ENCODE peak calls at places on chromosomes 16 and 17, in ten cellular contexts. One of them, this sample, is unnamed.

GRCh38 chr16:12468552-12468951 is 335.1 kb downstream of the CPPED1 start:
- DNase-seq in DMS153: no peak
- DNase-seq in SIG-M5: no peak
- DNase-seq in PC-9: no peak
- DNase-seq in cardiac fibroblast: no peak
- DNase-seq in left ventricle myocardium inferior: no peak
- DNase-seq in astrocyte of the cerebellum: no peak
- DNase-seq in AG08396: no peak
- DNase-seq in CD4-positive, alpha-beta T cell: no peak
- DNase-seq in AG09309: no peak
- DNase-seq in this sample: no peak

GRCh38 chr16:14202697-14203096 is 131.6 kb downstream of the MRTFB start:
- DNase-seq in DMS153: peak; percentile 97
- DNase-seq in SIG-M5: no peak
- DNase-seq in PC-9: no peak
- DNase-seq in cardiac fibroblast: peak; percentile 35
- DNase-seq in left ventricle myocardium inferior: no peak
- DNase-seq in astrocyte of the cerebellum: peak; percentile 23
- DNase-seq in AG08396: no peak
- DNase-seq in CD4-positive, alpha-beta T cell: no peak
- DNase-seq in AG09309: no peak
- DNase-seq in this sample: no peak

GRCh38 chr16:31385680-31386079 is 7.5 kb upstream of the ITGAD start:
- DNase-seq in DMS153: no peak
- DNase-seq in SIG-M5: no peak
- DNase-seq in PC-9: peak; percentile 88
- DNase-seq in cardiac fibroblast: no peak
- DNase-seq in left ventricle myocardium inferior: no peak
- DNase-seq in astrocyte of the cerebellum: no peak
- DNase-seq in AG08396: no peak
- DNase-seq in CD4-positive, alpha-beta T cell: no peak
- DNase-seq in AG09309: no peak
- DNase-seq in this sample: no peak

GRCh38 chr16:64478258-64478906 is 643.5 kb downstream of the CDH11 start:
- DNase-seq in DMS153: no peak
- DNase-seq in SIG-M5: no peak
- DNase-seq in PC-9: no peak
- DNase-seq in cardiac fibroblast: peak; percentile 82
- DNase-seq in left ventricle myocardium inferior: no peak
- DNase-seq in astrocyte of the cerebellum: peak; percentile 86
- DNase-seq in AG08396: peak; percentile 12
- DNase-seq in CD4-positive, alpha-beta T cell: no peak
- DNase-seq in AG09309: peak; percentile 67
- DNase-seq in this sample: no peak

GRCh38 chr16:56771558-56772279 is 41.8 kb downstream of the NUP93 start:
- DNase-seq in DMS153: no peak
- DNase-seq in SIG-M5: no peak
- DNase-seq in PC-9: no peak
- DNase-seq in cardiac fibroblast: no peak
- DNase-seq in left ventricle myocardium inferior: no peak
- DNase-seq in astrocyte of the cerebellum: no peak
- DNase-seq in AG08396: peak; percentile 28
- DNase-seq in CD4-positive, alpha-beta T cell: no peak
- DNase-seq in AG09309: no peak
- DNase-seq in this sample: no peak

GRCh38 chr16:8885674-8886592 is 3.8 kb downstream of the LITAFD start:
- DNase-seq in DMS153: peak; percentile 12
- DNase-seq in SIG-M5: no peak
- DNase-seq in PC-9: no peak
- DNase-seq in cardiac fibroblast: peak; percentile 50
- DNase-seq in left ventricle myocardium inferior: no peak
- DNase-seq in astrocyte of the cerebellum: no peak
- DNase-seq in AG08396: peak; percentile 43
- DNase-seq in CD4-positive, alpha-beta T cell: no peak
- DNase-seq in AG09309: no peak
- DNase-seq in this sample: no peak

GRCh38 chr17:76138234-76138895 is 2.7 kb downstream of the FOXJ1 start:
- DNase-seq in DMS153: no peak
- DNase-seq in SIG-M5: no peak
- DNase-seq in PC-9: no peak
- DNase-seq in cardiac fibroblast: no peak
- DNase-seq in left ventricle myocardium inferior: no peak
- DNase-seq in astrocyte of the cerebellum: no peak
- DNase-seq in AG08396: peak; percentile 59
- DNase-seq in CD4-positive, alpha-beta T cell: no peak
- DNase-seq in AG09309: no peak
- DNase-seq in this sample: no peak

GRCh38 chr16:86643661-86644060 is 65.3 kb downstream of the FOXL1 start:
- DNase-seq in DMS153: no peak
- DNase-seq in SIG-M5: no peak
- DNase-seq in PC-9: no peak
- DNase-seq in cardiac fibroblast: no peak
- DNase-seq in left ventricle myocardium inferior: no peak
- DNase-seq in astrocyte of the cerebellum: no peak
- DNase-seq in AG08396: no peak
- DNase-seq in CD4-positive, alpha-beta T cell: no peak
- DNase-seq in AG09309: no peak
- DNase-seq in this sample: no peak

GRCh38 chr17:61157246-61157887 is 242.3 kb upstream of the TBX2 start:
- DNase-seq in DMS153: peak; percentile 69
- DNase-seq in SIG-M5: no peak
- DNase-seq in PC-9: no peak
- DNase-seq in cardiac fibroblast: peak; percentile 74
- DNase-seq in left ventricle myocardium inferior: no peak
- DNase-seq in astrocyte of the cerebellum: peak; percentile 29
- DNase-seq in AG08396: peak; percentile 59
- DNase-seq in CD4-positive, alpha-beta T cell: no peak
- DNase-seq in AG09309: peak; percentile 37
- DNase-seq in this sample: no peak

GRCh38 chr16:89657442-89658220 is at the start of the genes CHMP1A and SPATA33:
- DNase-seq in DMS153: peak; percentile 72
- DNase-seq in SIG-M5: no peak
- DNase-seq in PC-9: peak; percentile 66
- DNase-seq in cardiac fibroblast: peak; percentile 86
- DNase-seq in left ventricle myocardium inferior: peak; percentile 90
- DNase-seq in astrocyte of the cerebellum: peak; percentile 39
- DNase-seq in AG08396: peak; percentile 99
- DNase-seq in CD4-positive, alpha-beta T cell: peak; percentile 82
- DNase-seq in AG09309: no peak
- DNase-seq in this sample: peak; percentile 93

GRCh38 chr17:34665803-34666763 is 86.7 kb downstream of the TMEM132E start:
- DNase-seq in DMS153: no peak
- DNase-seq in SIG-M5: no peak
- DNase-seq in PC-9: no peak
- DNase-seq in cardiac fibroblast: no peak
- DNase-seq in left ventricle myocardium inferior: no peak
- DNase-seq in astrocyte of the cerebellum: no peak
- DNase-seq in AG08396: no peak
- DNase-seq in CD4-positive, alpha-beta T cell: no peak
- DNase-seq in AG09309: no peak
- DNase-seq in this sample: no peak

GRCh38 chr16:58110590-58111330 is 18.4 kb downstream of the CFAP20 start:
- DNase-seq in DMS153: no peak
- DNase-seq in SIG-M5: no peak
- DNase-seq in PC-9: no peak
- DNase-seq in cardiac fibroblast: no peak
- DNase-seq in left ventricle myocardium inferior: no peak
- DNase-seq in astrocyte of the cerebellum: no peak
- DNase-seq in AG08396: no peak
- DNase-seq in CD4-positive, alpha-beta T cell: no peak
- DNase-seq in AG09309: no peak
- DNase-seq in this sample: no peak

GRCh38 chr17:81315170-81315884 is 20.2 kb upstream of the SLC38A10 start:
- DNase-seq in DMS153: no peak
- DNase-seq in SIG-M5: no peak
- DNase-seq in PC-9: no peak
- DNase-seq in cardiac fibroblast: no peak
- DNase-seq in left ventricle myocardium inferior: no peak
- DNase-seq in astrocyte of the cerebellum: no peak
- DNase-seq in AG08396: no peak
- DNase-seq in CD4-positive, alpha-beta T cell: no peak
- DNase-seq in AG09309: no peak
- DNase-seq in this sample: no peak

GRCh38 chr17:50547736-50548083 is 736 bp downstream of the SPATA20 start:
- DNase-seq in DMS153: no peak
- DNase-seq in SIG-M5: no peak
- DNase-seq in PC-9: no peak
- DNase-seq in cardiac fibroblast: no peak
- DNase-seq in left ventricle myocardium inferior: no peak
- DNase-seq in astrocyte of the cerebellum: no peak
- DNase-seq in AG08396: no peak
- DNase-seq in CD4-positive, alpha-beta T cell: no peak
- DNase-seq in AG09309: no peak
- DNase-seq in this sample: no peak

GRCh38 chr17:72591500-72592241 is 470.9 kb downstream of the SOX9 start:
- DNase-seq in DMS153: no peak
- DNase-seq in SIG-M5: no peak
- DNase-seq in PC-9: peak; percentile 34
- DNase-seq in cardiac fibroblast: peak; percentile 41
- DNase-seq in left ventricle myocardium inferior: no peak
- DNase-seq in astrocyte of the cerebellum: no peak
- DNase-seq in AG08396: peak; percentile 53
- DNase-seq in CD4-positive, alpha-beta T cell: no peak
- DNase-seq in AG09309: no peak
- DNase-seq in this sample: peak; percentile 46

GRCh38 chr17:62076864-62077788 is 12.0 kb upstream of the MED13 start:
- DNase-seq in DMS153: no peak
- DNase-seq in SIG-M5: no peak
- DNase-seq in PC-9: no peak
- DNase-seq in cardiac fibroblast: no peak
- DNase-seq in left ventricle myocardium inferior: no peak
- DNase-seq in astrocyte of the cerebellum: no peak
- DNase-seq in AG08396: no peak
- DNase-seq in CD4-positive, alpha-beta T cell: no peak
- DNase-seq in AG09309: no peak
- DNase-seq in this sample: no peak

GRCh38 chr17:33401253-33401652 is 108.2 kb upstream of the ASIC2 start:
- DNase-seq in DMS153: no peak
- DNase-seq in SIG-M5: no peak
- DNase-seq in PC-9: no peak
- DNase-seq in cardiac fibroblast: no peak
- DNase-seq in left ventricle myocardium inferior: no peak
- DNase-seq in astrocyte of the cerebellum: no peak
- DNase-seq in AG08396: no peak
- DNase-seq in CD4-positive, alpha-beta T cell: no peak
- DNase-seq in AG09309: no peak
- DNase-seq in this sample: no peak

GRCh38 chr17:32962320-32962707 is 29.3 kb upstream of the SPACA3 start:
- DNase-seq in DMS153: no peak
- DNase-seq in SIG-M5: no peak
- DNase-seq in PC-9: no peak
- DNase-seq in cardiac fibroblast: no peak
- DNase-seq in left ventricle myocardium inferior: no peak
- DNase-seq in astrocyte of the cerebellum: no peak
- DNase-seq in AG08396: no peak
- DNase-seq in CD4-positive, alpha-beta T cell: no peak
- DNase-seq in AG09309: no peak
- DNase-seq in this sample: no peak

GRCh38 chr17:76530826-76531500 is 6.5 kb downstream of the CYGB start:
- DNase-seq in DMS153: no peak
- DNase-seq in SIG-M5: no peak
- DNase-seq in PC-9: no peak
- DNase-seq in cardiac fibroblast: no peak
- DNase-seq in left ventricle myocardium inferior: no peak
- DNase-seq in astrocyte of the cerebellum: no peak
- DNase-seq in AG08396: no peak
- DNase-seq in CD4-positive, alpha-beta T cell: no peak
- DNase-seq in AG09309: no peak
- DNase-seq in this sample: no peak

GRCh38 chr16:58462997-58463891 is 36.7 kb upstream of the NDRG4 start:
- DNase-seq in DMS153: no peak
- DNase-seq in SIG-M5: no peak
- DNase-seq in PC-9: no peak
- DNase-seq in cardiac fibroblast: no peak
- DNase-seq in left ventricle myocardium inferior: peak; percentile 59
- DNase-seq in astrocyte of the cerebellum: no peak
- DNase-seq in AG08396: peak; percentile 45
- DNase-seq in CD4-positive, alpha-beta T cell: no peak
- DNase-seq in AG09309: no peak
- DNase-seq in this sample: peak; percentile 32

GRCh38 chr17:44066204-44066930 is at the start of gene LSM12:
- DNase-seq in DMS153: peak; percentile 91
- DNase-seq in SIG-M5: peak; percentile 38
- DNase-seq in PC-9: peak; percentile 74
- DNase-seq in cardiac fibroblast: peak; percentile 90
- DNase-seq in left ventricle myocardium inferior: peak; percentile 90
- DNase-seq in astrocyte of the cerebellum: peak; percentile 74
- DNase-seq in AG08396: peak; percentile 95
- DNase-seq in CD4-positive, alpha-beta T cell: peak; percentile 81
- DNase-seq in AG09309: no peak
- DNase-seq in this sample: peak; percentile 95

GRCh38 chr16:63928421-63928820 is 1193.4 kb downstream of the CDH11 start:
- DNase-seq in DMS153: no peak
- DNase-seq in SIG-M5: no peak
- DNase-seq in PC-9: no peak
- DNase-seq in cardiac fibroblast: no peak
- DNase-seq in left ventricle myocardium inferior: no peak
- DNase-seq in astrocyte of the cerebellum: no peak
- DNase-seq in AG08396: no peak
- DNase-seq in CD4-positive, alpha-beta T cell: no peak
- DNase-seq in AG09309: no peak
- DNase-seq in this sample: no peak

GRCh38 chr16:30697264-30698138 is 1.5 kb upstream of the SRCAP start:
- DNase-seq in DMS153: peak; percentile 34
- DNase-seq in SIG-M5: no peak
- DNase-seq in PC-9: peak; percentile 28
- DNase-seq in cardiac fibroblast: no peak
- DNase-seq in left ventricle myocardium inferior: no peak
- DNase-seq in astrocyte of the cerebellum: no peak
- DNase-seq in AG08396: peak; percentile 95
- DNase-seq in CD4-positive, alpha-beta T cell: no peak
- DNase-seq in AG09309: no peak
- DNase-seq in this sample: no peak

GRCh38 chr17:51164911-51165679 is 1.1 kb upstream of the NME2 start:
- DNase-seq in DMS153: no peak
- DNase-seq in SIG-M5: no peak
- DNase-seq in PC-9: peak; percentile 32
- DNase-seq in cardiac fibroblast: no peak
- DNase-seq in left ventricle myocardium inferior: no peak
- DNase-seq in astrocyte of the cerebellum: no peak
- DNase-seq in AG08396: no peak
- DNase-seq in CD4-positive, alpha-beta T cell: no peak
- DNase-seq in AG09309: no peak
- DNase-seq in this sample: no peak